ENCODE peak calls at places on chromosomes 2 and 18, in ten cellular contexts. Z, N, I, K, W, F, A, T, X and Q are unnamed samples.

GRCh38 chr18:12287131-12287681 is 20.8 kb upstream of the TUBB6 start:
- DNase-seq in Z (no peak), N (no peak), I (no peak), K (no peak), W (no peak), F (no peak), A (no peak), T (no peak), X (peak; percentile 86), Q (no peak)

GRCh38 chr2:217707116-217707742 is 295.6 kb downstream of the TNS1 start:
- DNase-seq in Z (peak; percentile 74), N (no peak), I (peak; percentile 35), K (no peak), W (no peak), F (no peak), A (peak; percentile 52), T (no peak), X (no peak), Q (no peak)

GRCh38 chr2:86044045-86044444 is 61.6 kb downstream of the POLR1A start:
- DNase-seq in Z (peak; percentile 52), N (no peak), I (peak; percentile 7), K (no peak), W (no peak), F (no peak), A (no peak), T (no peak), X (peak; percentile 26), Q (no peak)

GRCh38 chr2:182767578-182767977 is 51.5 kb downstream of the DNAJC10 start:
- DNase-seq in Z (no peak), N (no peak), I (peak; percentile 8), K (peak; percentile 33), W (no peak), F (no peak), A (no peak), T (peak; percentile 47), X (peak; percentile 53), Q (no peak)

GRCh38 chr2:23230885-23231284 is 154.1 kb upstream of the KLHL29 start:
- DNase-seq in Z (no peak), N (no peak), I (no peak), K (no peak), W (no peak), F (no peak), A (no peak), T (no peak), X (peak; percentile 76), Q (no peak)

GRCh38 chr2:219446101-219446504 is 11.5 kb downstream of the SPEG start:
- DNase-seq in Z (peak; percentile 94), N (no peak), I (no peak), K (peak; percentile 78), W (no peak), F (no peak), A (peak; percentile 71), T (no peak), X (peak; percentile 76), Q (no peak)

GRCh38 chr2:58039170-58039611 is 7.4 kb upstream of the VRK2 start:
- DNase-seq in Z (no peak), N (no peak), I (no peak), K (peak; percentile 64), W (no peak), F (no peak), A (no peak), T (peak; percentile 61), X (no peak), Q (no peak)

GRCh38 chr2:32688511-32688910 is 60.7 kb downstream of the TTC27 start:
- DNase-seq in Z (no peak), N (no peak), I (no peak), K (peak; percentile 75), W (peak; percentile 39), F (no peak), A (no peak), T (no peak), X (no peak), Q (no peak)

GRCh38 chr2:24360050-24360962 is at the start of gene ITSN2:
- DNase-seq in Z (peak; percentile 87), N (peak; percentile 88), I (peak; percentile 82), K (peak; percentile 75), W (no peak), F (peak; percentile 94), A (peak; percentile 69), T (peak; percentile 76), X (peak; percentile 94), Q (peak; percentile 98)

GRCh38 chr2:241443486-241444223 is 64.7 kb downstream of the STK25 start:
- DNase-seq in Z (no peak), N (peak; percentile 71), I (no peak), K (peak; percentile 25), W (no peak), F (no peak), A (no peak), T (peak; percentile 68), X (no peak), Q (no peak)

GRCh38 chr2:68835636-68836035 is 35.6 kb downstream of the BMP10 start:
- DNase-seq in Z (no peak), N (no peak), I (no peak), K (no peak), W (no peak), F (peak; percentile 14), A (no peak), T (no peak), X (no peak), Q (no peak)

GRCh38 chr2:72993147-72993546 is 75.8 kb downstream of the EMX1 start:
- DNase-seq in Z (peak; percentile 58), N (peak; percentile 68), I (no peak), K (peak; percentile 49), W (no peak), F (no peak), A (peak; percentile 24), T (peak; percentile 70), X (peak; percentile 81), Q (no peak)

GRCh38 chr2:147211484-147211883 is 633.3 kb upstream of the ACVR2A start:
- DNase-seq in Z (no peak), N (no peak), I (no peak), K (no peak), W (no peak), F (no peak), A (no peak), T (no peak), X (no peak), Q (no peak)

GRCh38 chr2:239245872-239246701 is 154.7 kb downstream of the HDAC4 start:
- DNase-seq in Z (peak; percentile 65), N (peak; percentile 67), I (peak; percentile 80), K (no peak), W (no peak), F (no peak), A (no peak), T (no peak), X (no peak), Q (no peak)

GRCh38 chr2:127085260-127085666 is 21.7 kb downstream of the BIN1 start:
- DNase-seq in Z (no peak), N (no peak), I (no peak), K (peak; percentile 65), W (no peak), F (no peak), A (no peak), T (no peak), X (no peak), Q (no peak)

GRCh38 chr18:48545690-48546365 is 7.0 kb downstream of the CTIF start:
- DNase-seq in Z (peak; percentile 83), N (peak; percentile 26), I (peak; percentile 38), K (peak; percentile 73), W (peak; percentile 25), F (no peak), A (peak; percentile 53), T (peak; percentile 81), X (peak; percentile 94), Q (peak; percentile 75)

GRCh38 chr2:9897331-9897737 is 54.1 kb downstream of the TAF1B start:
- DNase-seq in Z (peak; percentile 80), N (peak; percentile 55), I (peak; percentile 87), K (peak; percentile 93), W (peak; percentile 82), F (peak; percentile 96), A (no peak), T (peak; percentile 50), X (no peak), Q (no peak)

GRCh38 chr2:168939918-168940317 is 38.8 kb downstream of the G6PC2 start:
- DNase-seq in Z (no peak), N (no peak), I (no peak), K (no peak), W (no peak), F (no peak), A (no peak), T (no peak), X (no peak), Q (no peak)

GRCh38 chr2:168948621-168949212 is 47.6 kb downstream of the G6PC2 start:
- DNase-seq in Z (no peak), N (no peak), I (no peak), K (peak; percentile 41), W (no peak), F (no peak), A (no peak), T (peak; percentile 57), X (no peak), Q (no peak)

GRCh38 chr2:168945508-168945907 is 44.4 kb downstream of the G6PC2 start:
- DNase-seq in Z (no peak), N (no peak), I (no peak), K (no peak), W (no peak), F (no peak), A (no peak), T (no peak), X (no peak), Q (no peak)

GRCh38 chr2:168941297-168941696 is 40.2 kb downstream of the G6PC2 start:
- DNase-seq in Z (no peak), N (no peak), I (no peak), K (no peak), W (no peak), F (no peak), A (no peak), T (peak; percentile 58), X (no peak), Q (no peak)

GRCh38 chr2:168944065-168944464 is 43.0 kb downstream of the G6PC2 start:
- DNase-seq in Z (no peak), N (no peak), I (no peak), K (peak; percentile 9), W (no peak), F (no peak), A (no peak), T (peak; percentile 56), X (peak; percentile 77), Q (no peak)
- TF ChIP-seq CTCF in Z (no peak), N (no peak), I (no peak), K (no peak), W (no peak), F (no peak), A (no peak), T (peak; percentile 34), X (peak; percentile 64), Q (no peak)

GRCh38 chr18:79965119-79965902 is 868 bp downstream of the HSBP1L1 start:
- DNase-seq in Z (no peak), N (peak; percentile 85), I (peak; percentile 82), K (peak; percentile 90), W (no peak), F (no peak), A (peak; percentile 31), T (peak; percentile 54), X (peak; percentile 76), Q (peak; percentile 81)
- H3K4me3 ChIP-seq in Z (peak overlapping the region; percentile 50), N (peak overlapping the region; percentile 63), I (peak overlapping the region; percentile 63), K (peak overlapping the region; percentile 37), W (peak overlapping the region; percentile 80), F (peak overlapping the region; percentile 66), A (peak overlapping the region; percentile 75), T (no peak overlapping the region), X (peak overlapping the region; percentile 64), Q (peak overlapping the region; percentile 51)

GRCh38 chr18:59446012-59446411 is 86.9 kb upstream of the LMAN1 start:
- DNase-seq in Z (no peak), N (no peak), I (no peak), K (peak; percentile 67), W (peak; percentile 11), F (no peak), A (no peak), T (no peak), X (peak; percentile 78), Q (no peak)
- TF ChIP-seq CTCF in Z (no peak), N (no peak), I (no peak), K (peak; percentile 13), W (no peak), F (no peak), A (no peak), T (no peak), X (peak; percentile 16), Q (no peak)

GRCh38 chr2:230225486-230225885 is at the start of gene SP140:
- DNase-seq in Z (no peak), N (peak; percentile 64), I (peak; percentile 36), K (no peak), W (no peak), F (no peak), A (no peak), T (no peak), X (no peak), Q (peak; percentile 75)
- H3K4me3 ChIP-seq in Z (no peak within 1 kb of the TSS), N (no peak within 1 kb of the TSS), I (no peak within 1 kb of the TSS), K (no peak within 1 kb of the TSS), W (no peak within 1 kb of the TSS), F (no peak within 1 kb of the TSS), A (no peak within 1 kb of the TSS), T (no peak within 1 kb of the TSS), X (no peak within 1 kb of the TSS), Q (peak within 1 kb of the TSS; percentile 26)